ENCODE peak calls at places on chromosomes 13 and 19, in four cellular contexts. E, T, W and S are unnamed samples.
A peak's percentile ranks its signal among the peaks of the same experiment; 100 is the strongest.

GRCh38 chr13:80036845-80037504 is 304.0 kb downstream of the SPRY2 start:
- DNase-seq in E (no peak), T (no peak), W (no peak), S (peak; percentile 88)

GRCh38 chr13:35648109-35648508 is 171.6 kb upstream of the MAB21L1 start:
- DNase-seq in E (no peak), T (no peak), W (no peak), S (no peak)

GRCh38 chr19:41993612-41994483 is at the start of gene ATP1A3:
- DNase-seq in E (no peak), T (no peak), W (peak; percentile 59), S (peak; percentile 60)

GRCh38 chr13:36067619-36068456 is 63.3 kb downstream of the DCLK1 start:
- DNase-seq in E (no peak), T (no peak), W (no peak), S (no peak)

GRCh38 chr19:47331490-47331889 is 485 bp upstream of the C5AR2 start:
- DNase-seq in E (no peak), T (no peak), W (no peak), S (no peak)

GRCh38 chr13:66994498-66995365 is 235.4 kb downstream of the PCDH9 start:
- DNase-seq in E (no peak), T (no peak), W (no peak), S (no peak)

GRCh38 chr13:45121421-45121820 is 1.1 kb downstream of the GTF2F2 start:
- DNase-seq in E (no peak), T (no peak), W (no peak), S (peak; percentile 48)

GRCh38 chr13:77507931-77508776 is 27.4 kb upstream of the SCEL start:
- DNase-seq in E (no peak), T (no peak), W (no peak), S (no peak)

GRCh38 chr19:14081797-14082674 is 3.5 kb downstream of the C19orf67 start:
- DNase-seq in E (peak; percentile 66), T (peak; percentile 80), W (peak; percentile 60), S (no peak)

GRCh38 chr13:29991343-29991742 is 140.9 kb upstream of the UBL3 start:
- DNase-seq in E (no peak), T (no peak), W (no peak), S (no peak)

GRCh38 chr13:73939071-73939380 is 195.2 kb downstream of the KLF12 start:
- DNase-seq in E (no peak), T (no peak), W (no peak), S (no peak)

GRCh38 chr13:35514166-35514565 is 37.7 kb upstream of the MAB21L1 start:
- DNase-seq in E (no peak), T (no peak), W (no peak), S (no peak)

GRCh38 chr13:34357435-34358232 is 539.7 kb downstream of the RFC3 start:
- DNase-seq in E (no peak), T (no peak), W (no peak), S (peak; percentile 46)

GRCh38 chr19:16025108-16026101 is 50.9 kb upstream of the TPM4 start:
- DNase-seq in E (peak; percentile 51), T (peak; percentile 55), W (peak; percentile 32), S (peak; percentile 48)

GRCh38 chr13:79723462-79724116 is 242.6 kb downstream of the NDFIP2 start:
- DNase-seq in E (no peak), T (peak; percentile 62), W (no peak), S (no peak)

GRCh38 chr19:1472227-1473055 is 6.6 kb downstream of the C19orf25 start:
- DNase-seq in E (no peak), T (no peak), W (no peak), S (no peak)

GRCh38 chr19:1469936-1470863 is 8.8 kb downstream of the C19orf25 start:
- DNase-seq in E (no peak), T (no peak), W (peak; percentile 60), S (no peak)

GRCh38 chr19:1470864-1471513 is 8.0 kb downstream of the C19orf25 start:
- DNase-seq in E (no peak), T (no peak), W (peak; percentile 33), S (no peak)

GRCh38 chr19:1473056-1473400 is 6.0 kb downstream of the C19orf25 start:
- DNase-seq in E (no peak), T (no peak), W (no peak), S (no peak)

GRCh38 chr19:1471514-1472107 is 7.4 kb downstream of the C19orf25 start:
- DNase-seq in E (no peak), T (no peak), W (no peak), S (no peak)
- TF ChIP-seq POLR2A in E (no peak), T (no peak), W (no peak), S (no peak)

DNA sequence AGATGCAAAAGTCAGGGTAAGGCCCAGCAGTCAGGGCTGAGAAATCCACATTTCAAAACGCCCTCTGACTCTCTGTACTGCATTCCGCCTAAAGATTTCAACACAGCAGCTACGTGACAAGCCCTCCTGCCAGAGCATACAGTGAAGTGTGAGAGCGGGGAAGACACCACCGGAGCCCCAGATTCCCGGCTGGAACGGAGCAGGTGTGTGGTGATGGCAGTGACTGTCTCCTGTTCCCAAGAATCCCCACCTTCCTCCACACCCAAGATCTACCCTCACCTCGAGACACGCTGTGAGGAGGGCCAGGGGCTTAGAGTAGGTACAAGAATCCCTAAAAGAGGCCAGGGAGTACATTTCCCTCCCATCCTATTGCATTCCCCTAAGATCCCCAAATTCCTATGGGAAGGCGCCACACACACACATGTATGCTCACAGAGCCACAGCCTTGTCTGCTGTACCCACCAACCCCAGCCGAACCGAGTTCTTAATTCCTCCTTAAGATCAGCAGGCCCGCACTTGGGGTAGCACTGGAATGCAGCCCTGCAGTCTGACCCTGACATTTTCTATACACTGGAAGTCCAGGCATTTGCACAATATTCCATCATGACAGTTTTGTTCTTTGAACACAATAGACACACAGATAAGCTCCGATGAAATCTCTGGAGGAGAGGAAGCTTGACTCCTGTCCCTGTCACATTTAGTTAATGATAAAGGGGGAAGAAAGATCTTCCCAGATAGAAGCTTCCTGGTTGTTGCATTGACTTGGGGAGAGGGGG is 102.9 kb downstream of the FOXO1 start:
- DNase-seq in E (no peak), T (no peak), W (no peak), S (no peak)
- TF ChIP-seq POLR2A in E (no peak), T (no peak), W (no peak), S (no peak)

DNA sequence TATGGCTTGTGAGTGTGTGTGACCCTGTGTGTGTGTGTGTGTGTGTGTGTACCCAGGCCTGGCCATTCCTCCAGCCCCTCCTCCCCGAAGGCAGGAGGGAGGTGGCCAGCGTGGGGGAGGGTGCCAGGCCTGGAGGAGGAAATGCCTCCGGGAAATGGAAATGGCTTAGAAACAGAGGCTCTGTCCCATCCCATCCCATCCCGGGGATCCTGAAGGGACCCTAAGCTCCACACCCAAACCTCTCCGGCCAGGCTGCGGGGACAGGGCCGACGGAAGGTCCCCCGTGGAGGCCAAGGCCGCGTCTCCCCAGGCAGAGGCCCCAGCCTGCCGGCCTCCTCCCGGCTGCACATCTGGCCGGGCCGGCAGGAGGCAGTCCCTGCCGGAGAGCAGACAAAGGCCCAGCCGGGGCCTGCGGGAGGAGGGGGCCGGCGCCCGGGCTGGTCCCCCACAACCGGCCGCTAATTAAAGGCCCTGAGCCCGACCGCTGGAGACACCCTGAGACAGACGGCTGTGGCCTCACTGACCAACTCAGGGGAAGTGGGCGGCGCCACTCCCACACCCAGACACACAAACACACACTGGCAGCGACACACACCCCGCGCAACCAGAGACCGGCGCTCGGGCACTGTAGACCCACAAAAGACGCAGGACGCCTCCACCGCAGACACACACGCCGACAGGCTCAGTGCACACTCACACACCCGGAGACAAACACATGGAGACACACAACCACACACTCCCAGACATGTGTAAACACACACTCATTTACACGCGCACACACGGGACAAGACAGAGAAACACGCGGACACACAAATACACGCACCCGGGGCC is 1.1 kb downstream of the ADAMTS10 start:
- DNase-seq in E (no peak), T (peak; percentile 84), W (peak; percentile 37), S (peak; percentile 94)
- TF ChIP-seq POLR2A in E (no peak), T (no peak), W (no peak), S (peak; percentile 50)

DNA sequence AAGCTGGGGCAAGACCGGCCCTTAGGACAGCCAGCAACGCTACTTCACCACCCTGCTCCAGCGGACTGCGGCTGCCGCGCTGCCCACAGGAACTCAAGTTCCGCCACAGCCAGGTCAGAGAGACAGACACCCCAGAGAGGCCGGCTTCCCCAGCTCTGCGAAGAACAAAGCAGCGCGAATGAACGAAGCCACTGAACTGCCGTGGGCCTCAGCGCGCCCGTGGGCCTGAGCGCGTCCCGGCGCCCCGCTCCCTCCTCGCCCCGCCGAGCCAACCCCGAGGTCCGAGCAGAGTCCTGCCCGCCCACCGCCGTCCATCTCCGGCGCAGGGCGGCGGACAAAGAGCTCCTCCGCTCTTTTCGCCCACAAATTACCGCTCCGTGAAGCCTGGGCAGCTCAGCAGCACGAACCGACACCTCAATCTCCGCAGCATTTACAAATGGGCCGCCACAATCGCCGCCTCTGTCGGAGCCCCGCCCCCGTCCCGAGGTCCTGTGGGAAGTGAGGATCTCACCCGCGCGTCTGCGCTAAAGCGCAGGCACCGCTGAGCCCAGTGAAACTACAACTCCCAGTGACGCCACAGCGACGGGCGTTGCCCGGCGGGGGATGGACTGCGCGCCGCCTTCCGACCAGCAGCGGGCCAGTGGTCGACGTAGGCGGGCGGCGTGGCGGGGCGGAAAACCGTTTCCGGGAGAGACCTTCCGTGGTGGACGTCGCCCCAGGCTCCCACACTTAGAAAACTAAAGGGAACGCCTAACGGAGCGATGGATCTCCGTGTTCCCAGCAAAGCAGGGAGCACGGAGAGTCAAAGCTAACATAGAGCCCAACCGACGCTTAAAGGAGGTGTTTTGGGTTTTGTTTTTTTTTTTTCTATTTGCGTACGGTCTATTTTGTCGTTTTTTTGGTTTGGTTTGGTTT is 158.7 kb downstream of the RNF17 start:
- DNase-seq in E (peak; percentile 95), T (peak; percentile 98), W (peak; percentile 97), S (peak; percentile 99)
- TF ChIP-seq POLR2A in E (no peak), T (peak; percentile 61), W (peak; percentile 55), S (peak; percentile 97)

GRCh38 chr19:18377026-18377425 is 8.9 kb upstream of the GDF15 start:
- DNase-seq in E (no peak), T (no peak), W (peak; percentile 65), S (no peak)

GRCh38 chr19:18373407-18373891 is 12.5 kb upstream of the GDF15 start:
- DNase-seq in E (no peak), T (no peak), W (no peak), S (no peak)

GRCh38 chr19:18368504-18369222 is 17.3 kb upstream of the GDF15 start:
- DNase-seq in E (no peak), T (no peak), W (peak; percentile 78), S (no peak)

GRCh38 chr19:18373892-18374629 is 11.9 kb upstream of the GDF15 start:
- DNase-seq in E (peak; percentile 77), T (peak; percentile 97), W (peak; percentile 88), S (peak; percentile 97)
- TF ChIP-seq POLR2A in E (no peak), T (no peak), W (no peak), S (no peak)

GRCh38 chr19:5889288-5889971 is 14.2 kb downstream of the NDUFA11 start:
- DNase-seq in E (no peak), T (no peak), W (no peak), S (no peak)
- TF ChIP-seq POLR2A in E (no peak), T (no peak), W (no peak), S (no peak)